ENCODE peak calls at places on chromosomes 4 and X, in ten cellular contexts. Y is CD8-positive, alpha-beta T cell; K is HTR-8/SVneo; C is AG09319; G is NCI-H69; O is activated T-cell treated with anti-CD3 and anti-CD28 coated beads for 1 hour; S is COR-L47; U is HCEC 1CT; A is NCI-H1930; H is activated T-helper 1 cell treated with anti-CD3 and anti-CD28 coated beads, Interleukin-2, amount 50 U/mL, for 16 hours. R is an unnamed sample.

GRCh38 chr4:74473155-74473811 is 28.3 kb downstream of the AREG start:
- DNase-seq in Y (no peak), K (peak; percentile 13), C (peak; percentile 30), G (no peak), O (no peak), S (no peak), U (peak; percentile 87), A (no peak), H (no peak), R (no peak)

GRCh38 chrX:155046129-155046810 is 19.6 kb downstream of the FUNDC2 start:
- DNase-seq in Y (no peak), K (no peak), C (no peak), G (no peak), O (no peak), S (no peak), U (no peak), A (no peak), H (no peak), R (no peak)

GRCh38 chr4:158599150-158599549 is 72.5 kb downstream of the C4orf46 start:
- DNase-seq in Y (no peak), K (no peak), C (no peak), G (peak; percentile 2), O (no peak), S (no peak), U (no peak), A (no peak), H (no peak), R (no peak)

GRCh38 chr4:86961605-86962295 is 26.9 kb downstream of the AFF1 start:
- DNase-seq in Y (no peak), K (peak; percentile 65), C (no peak), G (peak; percentile 45), O (no peak), S (no peak), U (no peak), A (no peak), H (no peak), R (no peak)

GRCh38 chr4:52100062-52100461 is 49.0 kb downstream of the SPATA18 start:
- DNase-seq in Y (no peak), K (no peak), C (no peak), G (no peak), O (no peak), S (no peak), U (no peak), A (no peak), H (no peak), R (no peak)

GRCh38 chr4:159506801-159507517 is 404.1 kb downstream of the RAPGEF2 start:
- DNase-seq in Y (no peak), K (no peak), C (no peak), G (no peak), O (no peak), S (no peak), U (no peak), A (no peak), H (no peak), R (no peak)

GRCh38 chrX:46597208-46597607 is 23.6 kb downstream of the CHST7 start:
- DNase-seq in Y (no peak), K (no peak), C (no peak), G (no peak), O (no peak), S (no peak), U (no peak), A (no peak), H (no peak), R (no peak)

GRCh38 chr4:156261230-156261629 is 307.6 kb upstream of the CTSO start:
- DNase-seq in Y (no peak), K (no peak), C (no peak), G (no peak), O (no peak), S (no peak), U (no peak), A (no peak), H (no peak), R (no peak)

GRCh38 chr4:163384926-163385325 is 41.2 kb downstream of the NPY5R start:
- DNase-seq in Y (no peak), K (no peak), C (no peak), G (no peak), O (no peak), S (no peak), U (no peak), A (no peak), H (no peak), R (no peak)

GRCh38 chr4:110953191-110953590 is 330.3 kb upstream of the PITX2 start:
- DNase-seq in Y (no peak), K (peak; percentile 1), C (no peak), G (no peak), O (no peak), S (no peak), U (no peak), A (no peak), H (no peak), R (no peak)

GRCh38 chr4:73383452-73383851 is 20.6 kb upstream of the ALB start:
- DNase-seq in Y (no peak), K (no peak), C (no peak), G (no peak), O (no peak), S (no peak), U (no peak), A (no peak), H (no peak), R (no peak)

R was measured in T-helper 22 cell.